ENCODE peak calls at places on chromosome 13, in eight cellular contexts. X is IMR-90, Y is tibial nerve, M is adrenal gland, J is gastrocnemius medialis, D is spleen, A is uterus, G is body of pancreas. O is an unnamed sample.

GRCh38 chr13:73733691-73734090 is 400.5 kb downstream of the KLF12 start:
- DNase-seq in Y (no peak), A (no peak), M (no peak), G (no peak), X (no peak), J (no peak), D (no peak), O (no peak)

GRCh38 chr13:103066079-103066880 is at the start of gene SLC10A2:
- DNase-seq in Y (no peak), M (no peak), J (no peak), A (no peak), G (no peak), X (no peak), D (no peak), O (no peak)

GRCh38 chr13:109096101-109096500 is 466.7 kb downstream of the MYO16 start:
- DNase-seq in A (no peak), J (no peak), G (no peak), D (no peak), M (no peak), X (no peak), Y (no peak), O (no peak)

GRCh38 chr13:76822691-76823267 is 63.4 kb downstream of the KCTD12 start:
- DNase-seq in M (no peak), Y (no peak), X (peak; percentile 34), D (no peak), A (no peak), G (no peak), J (no peak), O (no peak)

GRCh38 chr13:114115796-114116195 is 16.6 kb downstream of the RASA3 start:
- DNase-seq in A (no peak), X (no peak), M (no peak), Y (no peak), G (no peak), D (peak; percentile 69), J (no peak), O (no peak)

GRCh38 chr13:52869050-52869449 is 20.6 kb upstream of the PCDH8 start:
- DNase-seq in D (no peak), X (no peak), J (no peak), A (no peak), Y (no peak), M (no peak), G (no peak), O (no peak)

GRCh38 chr13:30463820-30464495 is 1.8 kb downstream of the HMGB1 start:
- DNase-seq in J (peak; percentile 37), Y (peak; percentile 50), D (peak; percentile 94), A (peak; percentile 57), M (no peak), G (peak; percentile 69), X (peak; percentile 50), O (no peak)

GRCh38 chr13:23384111-23384510 is 49.4 kb downstream of the SACS start:
- DNase-seq in X (peak; percentile 90), M (no peak), Y (no peak), D (no peak), G (no peak), A (no peak), J (no peak), O (no peak)

GRCh38 chr13:40401911-40402776 is 264.3 kb downstream of the FOXO1 start:
- DNase-seq in J (peak; percentile 85), X (peak; percentile 92), A (peak; percentile 100), D (peak; percentile 94), Y (peak; percentile 99), G (peak; percentile 93), M (peak; percentile 98), O (no peak)

GRCh38 chr13:41520699-41521630 is 63.6 kb downstream of the RGCC start:
- DNase-seq in G (no peak), J (no peak), A (no peak), D (no peak), M (no peak), X (no peak), Y (no peak), O (no peak)

GRCh38 chr13:32720026-32720425 is 133.8 kb downstream of the PDS5B start:
- DNase-seq in J (no peak), M (no peak), A (no peak), X (peak; percentile 48), G (no peak), Y (no peak), D (no peak), O (no peak)

GRCh38 chr13:112204881-112205327 is 138.0 kb downstream of the SOX1 start:
- DNase-seq in J (no peak), G (peak; percentile 62), X (no peak), M (no peak), D (no peak), A (no peak), Y (no peak), O (no peak)

GRCh38 chr13:79541426-79542049 is 60.6 kb downstream of the NDFIP2 start:
- DNase-seq in A (no peak), X (peak; percentile 73), M (no peak), J (no peak), D (no peak), G (no peak), Y (peak; percentile 57), O (no peak)

GRCh38 chr13:42116225-42116624 is 67.8 kb downstream of the DGKH start:
- DNase-seq in J (no peak), M (no peak), D (no peak), X (no peak), A (no peak), Y (no peak), G (no peak), O (no peak)

GRCh38 chr13:88857256-88857655 is 1186.1 kb downstream of the SLITRK5 start:
- DNase-seq in M (no peak), Y (no peak), X (no peak), G (no peak), A (no peak), J (no peak), D (no peak), O (no peak)

GRCh38 chr13:28451482-28452217 is 43.3 kb downstream of the FLT1 start:
- DNase-seq in D (no peak), J (no peak), A (no peak), Y (no peak), M (no peak), X (no peak), G (no peak), O (no peak)

GRCh38 chr13:28447206-28447605 is 47.7 kb downstream of the FLT1 start:
- DNase-seq in Y (no peak), X (no peak), M (no peak), J (no peak), D (no peak), A (no peak), G (no peak), O (no peak)

GRCh38 chr13:28447989-28448388 is 46.9 kb downstream of the FLT1 start:
- DNase-seq in M (no peak), Y (no peak), D (no peak), X (no peak), J (no peak), A (no peak), G (no peak), O (no peak)

GRCh38 chr13:28449826-28450773 is 44.8 kb downstream of the FLT1 start:
- DNase-seq in M (no peak), X (no peak), Y (no peak), A (no peak), D (no peak), J (no peak), G (no peak), O (no peak)

GRCh38 chr13:28448959-28449358 is 46.0 kb downstream of the FLT1 start:
- DNase-seq in G (no peak), D (no peak), M (no peak), A (no peak), X (no peak), J (no peak), Y (no peak), O (no peak)
- H3K9me3 ChIP-seq in G (no peaks in the 10 kb centered on the region), D (peaks cover 45% of the 10 kb centered on the region), M (peaks cover 6% of the 10 kb centered on the region), A (no peaks in the 10 kb centered on the region), X (peaks cover 3% of the 10 kb centered on the region), J (no peaks in the 10 kb centered on the region), Y (no peaks in the 10 kb centered on the region), O (no peaks in the 10 kb centered on the region)

DNA sequence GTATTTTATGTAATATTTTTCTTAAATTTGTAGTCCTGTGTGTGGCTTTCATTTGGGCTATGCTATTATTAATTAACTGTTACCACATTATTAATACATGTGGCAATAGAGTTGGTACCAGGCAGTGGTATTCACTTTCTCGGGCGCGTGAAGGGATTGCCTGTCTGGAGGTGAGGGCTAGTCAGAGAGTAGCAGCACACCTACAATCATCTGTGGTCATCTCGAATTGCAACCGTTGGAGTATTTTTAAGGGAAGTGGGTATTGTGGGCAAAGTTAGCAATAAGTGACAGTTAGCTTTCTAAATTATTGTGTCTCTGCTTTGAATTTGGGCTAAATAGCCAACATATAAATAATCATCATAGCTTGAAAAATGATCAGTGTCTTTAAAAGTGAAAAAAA is 20.0 kb upstream of the GPR18 start:
- DNase-seq in X (no peak), J (no peak), Y (no peak), D (no peak), G (no peak), M (no peak), A (no peak), O (no peak)
- TF ChIP-seq CTCF in X (no peak), J (no peak), Y (no peak), D (no peak), G (no peak), M (no peak), A (no peak), O (no peak)

DNA sequence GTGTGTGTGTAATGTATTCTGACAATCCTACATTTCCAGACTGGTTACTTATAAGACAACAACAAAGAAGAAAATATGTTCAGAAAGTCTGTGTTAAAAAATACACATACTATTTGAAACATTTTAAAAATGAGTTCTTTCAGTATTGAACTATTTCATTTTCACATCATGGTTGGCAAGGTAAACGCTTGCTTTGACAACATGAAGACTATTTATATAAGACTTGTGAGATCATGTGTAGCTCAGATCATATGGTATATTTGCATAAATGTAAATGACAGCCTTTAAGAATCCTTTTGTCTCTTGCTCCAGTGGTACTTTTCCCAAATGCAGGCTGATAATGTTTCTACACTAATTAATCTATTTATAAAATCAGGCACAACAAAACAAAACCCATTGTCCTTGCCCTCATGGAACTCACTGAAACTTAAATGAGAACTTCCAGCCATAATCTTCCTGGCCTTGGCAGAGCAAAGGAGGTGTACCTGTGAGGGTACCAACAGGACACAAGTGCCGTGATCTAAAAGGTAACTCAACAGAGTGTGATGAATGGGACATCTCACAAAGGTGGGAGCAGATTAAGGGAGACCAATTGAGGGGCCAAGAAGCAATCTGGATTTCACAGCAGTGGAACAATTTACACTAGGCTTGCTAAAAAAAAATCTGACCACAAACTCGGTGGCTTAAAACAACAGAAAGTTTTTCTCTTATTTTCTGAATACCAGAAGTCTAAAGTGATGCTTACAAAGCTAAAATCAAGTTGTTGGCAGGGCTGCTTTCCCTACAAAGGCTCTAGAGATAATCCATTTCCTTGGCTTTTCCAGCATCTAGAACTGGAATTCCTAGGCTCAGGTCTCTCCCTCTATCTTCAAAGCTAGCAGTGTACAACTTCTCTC is 348.9 kb downstream of the TBC1D4 start:
- DNase-seq in M (no peak), A (no peak), X (no peak), Y (no peak), D (no peak), G (no peak), J (no peak), O (no peak)
- TF ChIP-seq POLR2A in M (no peak), A (no peak), X (no peak), Y (no peak), D (no peak), G (no peak), J (no peak), O (no peak)

DNA sequence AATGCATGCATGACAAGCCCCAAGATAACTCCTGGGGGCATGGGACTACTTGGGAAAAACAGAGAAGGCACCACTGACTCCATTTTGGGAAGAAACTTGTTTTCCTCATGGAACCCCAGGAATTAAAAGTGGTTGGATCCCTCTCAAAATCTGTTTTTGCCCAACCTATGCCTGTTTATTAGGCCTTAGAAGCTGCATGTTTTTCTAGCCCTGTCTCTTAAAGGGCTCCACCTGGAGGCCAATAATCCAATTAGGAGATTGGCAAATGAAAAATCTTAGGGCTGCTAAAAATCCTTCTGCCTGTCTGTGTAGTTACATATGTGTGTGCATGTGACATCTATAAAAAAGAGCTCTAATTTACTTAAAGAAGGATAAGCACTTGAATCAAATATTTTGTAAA is 26.9 kb downstream of the MED4 start:
- DNase-seq in Y (no peak), A (no peak), X (no peak), M (no peak), G (no peak), D (no peak), J (no peak), O (no peak)
- H3K9me3 ChIP-seq in Y (no peaks in the 10 kb centered on the region), A (peaks cover 25% of the 10 kb centered on the region), X (peaks cover 46% of the 10 kb centered on the region), M (no peaks in the 10 kb centered on the region), G (no peaks in the 10 kb centered on the region), D (peaks cover 70% of the 10 kb centered on the region), J (peaks cover 5% of the 10 kb centered on the region), O (peaks cover 27% of the 10 kb centered on the region)